ENCODE peak calls at places on chromosome 16, in four cellular contexts. V is neuronal stem cell, W is mesenchymal stem cell, D is neural progenitor cell. O is an unnamed sample. For H3K4me1 and H3K36me3, the result is how much of the 10 kb centered on the place peaks cover.

GRCh38 chr16:70770291-70770967 is 30.5 kb downstream of the VAC14 start:
- DNase-seq in D (no peak), V (no peak), W (peak), O (peak)

GRCh38 chr16:25493136-25493811 is 198.5 kb upstream of the HS3ST4 start:
- DNase-seq in W (no peak), D (no peak), V (no peak), O (no peak)

GRCh38 chr16:75572859-75573542 is 6.8 kb downstream of the GABARAPL2 start:
- DNase-seq in V (no peak), W (no peak), D (no peak), O (no peak)

GRCh38 chr16:58614212-58614611 is 15.4 kb downstream of the CNOT1 start:
- DNase-seq in D (no peak), V (no peak), W (peak), O (no peak)

GRCh38 chr16:73735018-73735417 is 561.6 kb upstream of the PSMD7 start:
- DNase-seq in D (no peak), V (no peak), W (peak), O (no peak)

GRCh38 chr16:88299751-88300462 is 82.9 kb upstream of the ZNF469 start:
- DNase-seq in V (no peak), W (no peak), D (no peak), O (no peak)

GRCh38 chr16:88303890-88304819 is 78.6 kb upstream of the ZNF469 start:
- DNase-seq in W (peak), D (no peak), V (no peak), O (peak)

GRCh38 chr16:24516900-24517669 is 22.3 kb upstream of the RBBP6 start:
- DNase-seq in W (peak), D (peak), V (peak), O (peak)

GRCh38 chr16:19718624-19718965 is 524 bp downstream of the IQCK start:
- DNase-seq in D (peak), W (peak), V (no peak), O (no peak)

GRCh38 chr16:4523686-4524085 is 14.9 kb downstream of the CDIP1 start:
- DNase-seq in V (no peak), W (no peak), D (no peak), O (no peak)

GRCh38 chr16:88778541-88779065 is 6.4 kb downstream of the PIEZO1 start:
- DNase-seq in V (no peak), D (no peak), W (no peak), O (no peak)

GRCh38 chr16:48620445-48620844 is 10.5 kb upstream of the N4BP1 start:
- DNase-seq in V (no peak), D (no peak), W (no peak), O (no peak)

GRCh38 chr16:66287916-66288315 is 78.6 kb upstream of the CDH5 start:
- DNase-seq in V (no peak), D (no peak), W (no peak), O (no peak)

GRCh38 chr16:77574867-77575619 is 140.2 kb upstream of the ADAMTS18 start:
- DNase-seq in V (no peak), W (peak), D (no peak), O (no peak)

GRCh38 chr16:19133600-19133999 is 19.8 kb downstream of the ITPRIPL2 start:
- DNase-seq in D (no peak), V (no peak), W (no peak), O (no peak)

GRCh38 chr16:69344171-69344570 is 4.6 kb downstream of the NIP7 start:
- DNase-seq in D (no peak), V (no peak), W (no peak), O (no peak)

GRCh38 chr16:9096416-9096952 is 5.0 kb downstream of the HAPSTR1 start:
- DNase-seq in D (no peak), W (no peak), V (no peak), O (no peak)
- H3K4me1 ChIP-seq in D (under half), W (under half), V (under half), O (under half)

GRCh38 chr16:79146-80054 is 1.4 kb downstream of the MPG start:
- DNase-seq in V (no peak), D (no peak), W (peak), O (no peak)
- H3K4me3 ChIP-seq in V (peak), D (peak), W (no peak), O (peak)

DNA sequence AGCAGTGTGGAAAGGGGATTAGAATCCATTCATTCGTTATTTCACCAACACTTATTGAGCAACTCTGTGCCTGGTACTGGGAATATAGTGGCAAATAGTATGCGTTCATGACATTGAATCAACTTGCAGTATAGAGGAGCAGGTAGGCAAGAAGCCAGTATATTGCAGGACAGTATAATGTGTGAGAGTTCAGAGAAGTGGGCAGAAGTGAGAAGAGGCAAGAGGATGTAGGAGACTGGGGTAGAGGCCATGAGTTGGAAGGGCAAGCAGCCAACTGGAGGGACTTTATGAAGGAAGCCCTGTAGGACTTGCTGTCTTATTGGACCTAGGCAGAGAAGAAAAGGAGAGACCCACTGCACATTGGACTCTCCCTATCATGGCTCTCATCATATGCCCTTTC is 12.3 kb downstream of the HSD17B2 start:
- DNase-seq in W (no peak), D (no peak), V (no peak), O (no peak)
- H3K36me3 ChIP-seq in W (under half), D (under half), V (under half), O (under half)

GRCh38 chr16:2472885-2473284 is 1.8 kb downstream of the NTN3 start:
- DNase-seq in V (no peak), W (no peak), D (no peak), O (no peak)

GRCh38 chr16:2470603-2471015 is 488 bp upstream of the NTN3 start:
- DNase-seq in W (no peak), V (no peak), D (no peak), O (no peak)

GRCh38 chr16:2472488-2472864 is 1.4 kb downstream of the NTN3 start:
- DNase-seq in D (no peak), W (no peak), V (no peak), O (no peak)

GRCh38 chr16:2471016-2471652 is at the start of gene NTN3:
- DNase-seq in W (no peak), D (peak), V (peak), O (no peak)

DNA sequence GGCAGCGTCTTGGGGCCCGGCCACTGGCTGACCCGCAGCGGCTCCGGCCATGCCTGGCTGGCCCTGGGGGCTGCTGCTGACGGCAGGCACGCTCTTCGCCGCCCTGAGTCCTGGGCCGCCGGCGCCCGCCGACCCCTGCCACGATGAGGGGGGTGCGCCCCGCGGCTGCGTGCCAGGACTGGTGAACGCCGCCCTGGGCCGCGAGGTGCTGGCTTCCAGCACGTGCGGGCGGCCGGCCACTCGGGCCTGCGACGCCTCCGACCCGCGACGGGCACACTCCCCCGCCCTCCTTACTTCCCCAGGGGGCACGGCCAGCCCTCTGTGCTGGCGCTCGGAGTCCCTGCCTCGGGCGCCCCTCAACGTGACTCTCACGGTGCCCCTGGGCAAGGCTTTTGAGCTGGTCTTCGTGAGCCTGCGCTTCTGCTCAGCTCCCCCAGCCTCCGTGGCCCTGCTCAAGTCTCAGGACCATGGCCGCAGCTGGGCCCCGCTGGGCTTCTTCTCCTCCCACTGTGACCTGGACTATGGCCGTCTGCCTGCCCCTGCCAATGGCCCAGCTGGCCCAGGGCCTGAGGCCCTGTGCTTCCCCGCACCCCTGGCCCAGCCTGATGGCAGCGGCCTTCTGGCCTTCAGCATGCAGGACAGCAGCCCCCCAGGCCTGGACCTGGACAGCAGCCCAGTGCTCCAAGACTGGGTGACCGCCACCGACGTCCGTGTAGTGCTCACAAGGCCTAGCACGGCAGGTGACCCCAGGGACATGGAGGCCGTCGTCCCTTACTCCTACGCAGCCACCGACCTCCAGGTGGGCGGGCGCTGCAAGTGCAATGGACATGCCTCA is 773 bp downstream of the NTN3 start:
- DNase-seq in V (no peak), W (no peak), D (peak), O (no peak)
- H3K4me1 ChIP-seq in V (under half), W (half or more), D (under half), O (under half)

GRCh38 chr16:11968577-11968976 is 3.6 kb downstream of the TNFRSF17 start:
- DNase-seq in W (no peak), V (no peak), D (no peak), O (no peak)
- H3K4me3 ChIP-seq in W (no peak), V (no peak), D (no peak), O (no peak)

GRCh38 chr16:10665166-10665565 is 29.6 kb downstream of the TEKT5 start:
- DNase-seq in D (no peak), V (no peak), W (no peak), O (no peak)
- H3K36me3 ChIP-seq in D (under half), V (under half), W (under half), O (under half)